ENCODE peak calls at places on chromosomes 16 and 17, in six cellular contexts. V, Q, S, G, F and R are unnamed samples.

GRCh38 chr16:69089091-69089912 is 16.2 kb upstream of the HAS3 start:
- DNase-seq in V (peak), Q (peak), S (no peak), G (no peak), F (peak), R (no peak)

GRCh38 chr17:49180303-49180702 is 30.1 kb downstream of the GNGT2 start:
- DNase-seq in V (peak), Q (peak), S (peak), G (peak), F (peak), R (no peak)

GRCh38 chr17:57286372-57287105 is 30.2 kb downstream of the MSI2 start:
- DNase-seq in V (no peak), Q (no peak), S (no peak), G (no peak), F (no peak), R (no peak)

GRCh38 chr16:12903325-12904040 is 2.1 kb downstream of the SHISA9 start:
- DNase-seq in V (no peak), Q (no peak), S (no peak), G (no peak), F (no peak), R (no peak)

GRCh38 chr17:66953661-66954060 is 10.8 kb upstream of the CACNG4 start:
- DNase-seq in V (no peak), Q (no peak), S (no peak), G (no peak), F (no peak), R (no peak)

GRCh38 chr17:17538417-17539391 is 42.5 kb upstream of the RASD1 start:
- DNase-seq in V (peak), Q (peak), S (no peak), G (no peak), F (no peak), R (no peak)

GRCh38 chr16:75519175-75519574 is 16.7 kb downstream of the CHST5 start:
- DNase-seq in V (no peak), Q (no peak), S (no peak), G (no peak), F (no peak), R (no peak)

GRCh38 chr16:57600048-57600835 is 28.2 kb upstream of the ADGRG1 start:
- DNase-seq in V (peak), Q (peak), S (peak), G (peak), F (no peak), R (peak)

GRCh38 chr17:55513885-55514590 is 2.8 kb upstream of the SMIM36 start:
- DNase-seq in V (peak), Q (peak), S (peak), G (peak), F (peak), R (peak)

GRCh38 chr17:75486951-75487350 is 28.4 kb downstream of the CASKIN2 start:
- DNase-seq in V (no peak), Q (no peak), S (no peak), G (no peak), F (no peak), R (no peak)

GRCh38 chr17:28864991-28865849 is 10.4 kb downstream of the ERAL1 start:
- DNase-seq in V (peak), Q (peak), S (no peak), G (no peak), F (no peak), R (no peak)

GRCh38 chr17:17919169-17920107 is 52.8 kb downstream of the TOM1L2 start:
- DNase-seq in V (peak), Q (peak), S (peak), G (peak), F (peak), R (peak)

GRCh38 chr17:75845058-75845711 is 981 bp upstream of the UNC13D start:
- DNase-seq in V (peak), Q (peak), S (peak), G (peak), F (peak), R (no peak)

GRCh38 chr17:8419305-8419704 is 16.4 kb upstream of the NDEL1 start:
- DNase-seq in V (no peak), Q (no peak), S (no peak), G (no peak), F (no peak), R (no peak)

GRCh38 chr17:48492401-48493298 is 38.2 kb downstream of the HOXB1 start:
- DNase-seq in V (no peak), Q (peak), S (peak), G (no peak), F (no peak), R (no peak)

GRCh38 chr17:71412803-71413202 is 708.0 kb upstream of the SOX9 start:
- DNase-seq in V (no peak), Q (no peak), S (no peak), G (peak), F (no peak), R (no peak)
- TF ChIP-seq ZNF274 in V (no peak), Q (no peak), S (no peak), G (no peak), F (no peak), R (no peak)

DNA sequence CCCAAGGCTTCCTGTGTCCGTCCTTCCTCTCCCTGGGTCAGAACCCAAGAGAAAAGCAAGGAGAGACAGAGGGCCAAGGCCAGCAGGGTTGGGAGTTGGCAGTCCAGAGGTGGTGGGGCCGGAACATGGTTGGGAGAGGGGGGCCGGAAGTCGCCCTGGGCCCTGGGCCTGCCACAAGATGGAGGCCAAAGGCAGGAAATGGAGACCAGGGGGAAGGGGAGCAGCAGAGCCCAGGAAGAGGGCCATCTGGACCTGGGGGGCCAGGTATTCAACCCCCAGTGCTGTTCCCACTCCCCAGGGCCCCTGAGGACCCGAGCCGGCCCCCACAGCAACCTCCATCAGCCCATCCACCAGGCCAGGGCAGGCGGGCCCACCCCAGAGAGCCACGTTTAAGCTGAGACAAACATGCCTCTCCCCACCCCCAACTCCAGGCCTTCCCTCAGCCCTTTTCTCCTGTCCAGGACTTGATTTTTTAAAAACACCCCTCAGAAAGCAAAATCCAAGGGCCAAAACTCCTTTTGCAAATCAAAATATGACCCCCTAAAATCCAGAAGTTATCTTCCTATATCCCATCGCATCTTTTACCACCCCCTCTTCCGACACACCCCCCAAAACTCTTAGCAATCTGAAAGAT is 4.4 kb upstream of the BCL6B start:
- DNase-seq in V (no peak), Q (no peak), S (no peak), G (no peak), F (no peak), R (no peak)
- TF ChIP-seq ZNF274 in V (no peak), Q (no peak), S (no peak), G (no peak), F (no peak), R (no peak)

DNA sequence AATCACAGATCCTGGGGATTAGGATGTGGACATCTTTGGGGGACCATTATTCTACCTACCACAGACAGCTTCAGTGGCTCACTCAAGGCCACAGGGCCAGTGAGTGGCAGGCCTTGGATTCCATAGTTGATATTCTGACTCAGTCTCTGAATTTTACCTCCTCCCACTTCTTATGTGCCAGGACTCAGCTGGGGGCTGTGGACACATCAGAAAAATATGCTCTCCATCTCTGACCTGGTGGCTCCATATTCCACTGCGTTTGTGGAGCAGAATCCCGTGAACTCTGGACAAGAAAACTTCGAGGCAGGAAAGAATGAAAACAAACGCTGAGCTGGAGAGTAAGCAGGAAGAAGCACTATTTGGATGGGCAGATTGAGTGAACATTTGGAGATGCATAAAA is 301.8 kb upstream of the MAF start:
- DNase-seq in V (no peak), Q (no peak), S (no peak), G (no peak), F (no peak), R (no peak)
- TF ChIP-seq ZNF274 in V (no peak), Q (no peak), S (no peak), G (no peak), F (no peak), R (no peak)

DNA sequence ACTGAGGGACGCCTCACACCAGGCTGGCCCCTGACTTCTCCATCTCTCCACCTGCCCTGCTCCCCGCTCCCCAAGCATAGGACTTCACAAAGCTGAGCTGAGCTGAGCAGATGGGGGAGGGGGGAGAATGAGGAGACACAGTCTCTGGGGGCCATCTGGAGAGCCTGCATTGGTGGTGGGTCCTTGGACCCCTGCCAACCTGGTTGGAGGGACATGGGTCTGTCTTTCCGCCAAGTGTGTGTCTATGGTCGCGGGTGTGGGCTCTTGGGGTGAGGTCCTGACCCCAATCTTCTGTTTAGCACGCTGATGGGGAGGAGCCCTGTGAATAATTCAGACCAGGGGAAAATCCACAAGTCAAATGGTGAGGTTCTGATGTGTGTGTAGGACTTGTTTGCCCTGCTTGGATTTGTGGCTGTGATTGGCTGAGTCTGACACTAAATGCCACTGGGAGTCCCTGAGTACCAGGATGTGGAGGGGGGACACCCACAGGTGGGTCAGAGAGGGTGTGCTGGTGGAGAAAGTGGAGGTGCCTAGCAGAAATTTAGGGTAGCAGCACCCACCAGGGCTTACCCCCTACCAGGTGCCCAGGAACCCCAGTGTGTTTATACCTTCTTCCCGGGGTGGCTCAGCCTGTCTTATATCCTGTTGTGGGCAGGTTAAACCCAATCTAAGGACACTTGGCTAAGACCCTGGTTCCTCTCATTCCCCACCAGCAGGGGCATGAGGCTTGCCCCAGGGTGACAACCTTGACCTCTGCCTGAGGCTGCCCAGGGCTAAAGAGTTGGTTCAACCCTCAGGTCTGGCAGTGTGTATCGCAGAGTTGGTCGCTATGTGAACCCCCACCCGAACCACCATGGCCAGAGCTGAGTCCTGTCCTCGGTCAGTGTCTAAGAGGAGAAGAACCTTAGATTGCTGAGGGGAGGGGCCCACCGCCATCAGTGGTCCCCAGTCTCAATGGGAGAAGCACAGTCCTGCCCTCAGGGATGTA is 2.1 kb downstream of the FMNL1 start:
- DNase-seq in V (no peak), Q (no peak), S (no peak), G (no peak), F (no peak), R (no peak)
- TF ChIP-seq ZNF274 in V (no peak), Q (no peak), S (no peak), G (no peak), F (no peak), R (no peak)